ENCODE peak calls at places on chromosomes 5 and 9, in nine cellular contexts. U is suprapubic skin, J is SK-N-MC, G is sigmoid colon, V is H1, H is stomach, W is HCT116, X is spleen, N is SK-N-SH. D is an unnamed sample. For H3K36me3, the result is how much of the 10 kb centered on the place peaks cover.

GRCh38 chr5:176424181-176424580 is 7.8 kb upstream of the CLTB start:
- DNase-seq in H (no peak), X (no peak), V (no peak), N (no peak), U (no peak), W (no peak), J (no peak), G (no peak), D (no peak)

GRCh38 chr5:14663734-14664269 is 716 bp upstream of the OTULIN start:
- DNase-seq in J (no peak), U (no peak), X (peak), N (peak), H (no peak), W (no peak), G (no peak), V (no peak), D (no peak)

GRCh38 chr5:173753307-173754168 is 134.6 kb upstream of the CPEB4 start:
- DNase-seq in N (peak), V (peak), X (no peak), U (no peak), H (no peak), J (no peak), W (no peak), G (no peak), D (no peak)

GRCh38 chr5:6673963-6674362 is 39.3 kb upstream of the TENT4A start:
- DNase-seq in N (no peak), H (no peak), V (no peak), U (no peak), J (no peak), G (no peak), X (no peak), W (no peak), D (no peak)

GRCh38 chr5:98106116-98107088 is 667.1 kb upstream of the RGMB start:
- DNase-seq in X (no peak), N (no peak), W (no peak), H (no peak), V (no peak), G (no peak), J (no peak), U (no peak), D (no peak)

GRCh38 chr5:132765311-132766019 is 11.6 kb downstream of the SEPTIN8 start:
- DNase-seq in H (no peak), G (no peak), W (no peak), J (no peak), V (no peak), N (no peak), X (peak), U (no peak), D (no peak)

GRCh38 chr9:122406264-122406890 is 35.6 kb downstream of the PTGS1 start:
- DNase-seq in N (peak), J (no peak), H (no peak), X (no peak), V (no peak), U (no peak), G (no peak), W (no peak), D (no peak)

GRCh38 chr9:17380126-17380861 is 198.6 kb upstream of the SH3GL2 start:
- DNase-seq in X (no peak), W (no peak), G (no peak), H (no peak), J (no peak), N (no peak), V (no peak), U (no peak), D (no peak)

GRCh38 chr5:149485655-149486615 is 65.3 kb downstream of the CSNK1A1 start:
- DNase-seq in J (no peak), U (peak), G (peak), N (peak), W (peak), X (no peak), V (no peak), H (peak), D (peak)

GRCh38 chr9:91162784-91163440 is 198.8 kb downstream of the AUH start:
- DNase-seq in G (no peak), W (no peak), U (no peak), V (no peak), X (peak), J (no peak), H (peak), N (no peak), D (no peak)

GRCh38 chr5:44242791-44243190 is 146.4 kb downstream of the FGF10 start:
- DNase-seq in H (no peak), X (no peak), J (no peak), G (no peak), W (no peak), V (no peak), U (no peak), N (no peak), D (no peak)
- TF ChIP-seq POLR2AphosphoS5 in H (no peak), X (no peak), J (no peak), G (no peak), W (no peak), V (no peak), U (no peak), N (no peak), D (no peak)

DNA sequence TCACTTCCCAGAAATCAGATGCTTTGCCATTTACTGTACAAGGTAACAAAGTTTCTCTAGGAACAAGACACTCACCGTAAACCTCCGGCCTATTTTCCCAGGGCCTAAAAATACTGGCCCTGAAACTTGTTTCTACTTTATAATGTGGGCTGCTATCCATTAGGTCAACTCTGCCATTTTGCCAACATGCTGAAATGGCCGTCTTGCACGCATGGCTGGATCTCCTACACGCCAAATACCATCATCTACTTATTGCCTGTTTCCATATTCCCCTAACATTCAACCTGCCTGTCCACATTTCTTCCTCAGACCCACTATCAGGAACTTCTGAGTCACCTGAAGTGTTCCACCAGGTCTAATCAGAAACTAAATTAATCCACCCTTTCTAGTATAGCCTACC is 4.7 kb downstream of the TBCA start:
- DNase-seq in V (no peak), X (no peak), H (no peak), G (no peak), J (no peak), W (no peak), N (no peak), U (no peak), D (no peak)
- H3K27ac ChIP-seq in V (no peak), X (no peak), H (no peak), G (no peak), J (no peak), W (no peak), N (no peak), U (no peak), D (no peak)

DNA sequence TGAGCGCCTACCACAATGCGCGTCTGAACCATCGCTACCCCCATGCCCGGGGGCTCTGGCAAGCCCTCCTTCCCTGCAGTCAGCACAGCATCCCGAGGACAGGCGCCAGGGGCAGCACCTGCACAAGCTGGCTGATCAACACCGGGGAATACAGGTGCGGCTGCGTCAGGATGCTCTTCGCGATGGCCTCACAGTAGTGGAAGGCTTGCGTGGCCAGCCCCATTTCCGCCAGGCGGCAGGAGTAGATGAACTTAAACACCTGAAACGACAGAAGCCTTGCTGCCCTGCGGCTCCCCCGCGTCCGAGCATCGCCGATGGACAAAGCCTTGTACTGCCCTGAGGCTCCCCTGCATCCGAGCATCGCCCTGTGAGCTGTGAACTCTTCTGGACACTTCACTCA is 17.7 kb upstream of the INPP5E start:
- DNase-seq in H (no peak), U (no peak), W (no peak), X (no peak), G (no peak), N (no peak), V (no peak), J (no peak), D (no peak)
- H3K36me3 ChIP-seq in H (half or more), U (half or more), W (under half), X (under half), G (half or more), N (half or more), V (half or more), J (half or more), D (under half)

DNA sequence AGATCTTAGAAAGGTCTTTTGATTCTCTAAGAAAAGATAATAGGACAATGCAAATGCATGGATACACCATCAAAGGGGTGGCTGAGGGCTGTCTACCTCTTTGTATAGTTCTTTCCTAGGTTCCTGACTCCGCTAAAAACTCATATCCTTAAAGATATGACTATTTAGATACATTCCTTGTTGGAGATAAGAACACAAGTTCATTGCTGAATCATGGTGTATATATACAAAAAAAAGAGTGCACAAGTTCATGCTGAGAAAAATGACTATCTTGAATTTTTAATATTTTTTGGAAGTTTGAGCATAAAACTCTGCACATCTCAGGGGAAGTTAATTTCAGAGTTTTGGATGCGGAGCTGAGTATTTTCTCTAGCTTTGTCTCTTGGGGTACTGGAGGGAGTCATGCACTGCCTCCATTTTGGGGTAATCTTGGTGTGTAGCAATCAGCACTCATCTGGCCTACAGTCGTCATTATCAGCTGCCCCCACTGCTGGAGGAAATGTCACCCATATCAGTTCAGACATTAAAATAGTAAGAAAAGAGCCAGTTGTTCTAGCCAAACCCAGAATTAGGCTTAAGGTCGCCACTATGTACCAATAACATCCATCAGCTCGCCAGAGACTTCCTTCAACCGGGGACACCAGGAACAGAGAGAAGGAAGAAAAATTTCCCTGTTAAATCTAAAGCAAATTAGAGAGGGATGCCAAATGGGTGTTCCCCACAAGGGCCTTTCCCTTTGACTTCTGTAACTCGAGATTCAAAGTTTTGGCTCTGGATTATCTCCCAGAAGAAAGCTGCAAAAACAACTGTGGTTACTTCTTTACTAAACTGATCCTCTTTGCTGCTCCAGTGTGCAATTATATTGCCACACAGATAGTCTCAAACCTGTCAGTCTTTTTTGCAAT is 49.0 kb downstream of the PTTG1 start:
- DNase-seq in G (no peak), U (no peak), N (no peak), V (no peak), H (peak), X (no peak), W (no peak), J (no peak), D (no peak)
- TF ChIP-seq POLR2AphosphoS5 in G (no peak), U (no peak), N (no peak), V (no peak), H (peak), X (no peak), W (no peak), J (no peak), D (no peak)

DNA sequence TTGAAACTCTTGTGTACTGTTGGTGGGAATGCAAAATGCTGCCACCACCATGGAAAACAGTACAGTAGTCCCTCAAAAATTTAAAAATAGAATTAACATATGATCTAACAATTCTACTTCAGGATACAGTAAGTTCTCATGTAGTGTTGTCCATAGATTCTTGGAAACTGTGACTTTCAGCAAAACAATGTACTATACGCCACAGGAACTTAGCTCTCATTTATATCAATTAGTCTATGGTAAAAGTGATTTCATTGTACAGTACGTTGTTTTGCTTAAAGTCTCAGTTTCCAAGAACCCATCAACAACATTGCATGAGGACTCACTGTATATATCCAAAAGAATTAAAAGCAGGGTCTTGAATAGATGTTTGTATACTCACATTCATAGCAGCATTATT is 233.5 kb upstream of the GAS1 start:
- DNase-seq in W (no peak), X (no peak), G (no peak), N (no peak), H (no peak), U (no peak), V (no peak), J (no peak), D (no peak)
- H3K27ac ChIP-seq in W (no peak), X (no peak), G (no peak), N (peak), H (no peak), U (no peak), V (no peak), J (no peak), D (no peak)

DNA sequence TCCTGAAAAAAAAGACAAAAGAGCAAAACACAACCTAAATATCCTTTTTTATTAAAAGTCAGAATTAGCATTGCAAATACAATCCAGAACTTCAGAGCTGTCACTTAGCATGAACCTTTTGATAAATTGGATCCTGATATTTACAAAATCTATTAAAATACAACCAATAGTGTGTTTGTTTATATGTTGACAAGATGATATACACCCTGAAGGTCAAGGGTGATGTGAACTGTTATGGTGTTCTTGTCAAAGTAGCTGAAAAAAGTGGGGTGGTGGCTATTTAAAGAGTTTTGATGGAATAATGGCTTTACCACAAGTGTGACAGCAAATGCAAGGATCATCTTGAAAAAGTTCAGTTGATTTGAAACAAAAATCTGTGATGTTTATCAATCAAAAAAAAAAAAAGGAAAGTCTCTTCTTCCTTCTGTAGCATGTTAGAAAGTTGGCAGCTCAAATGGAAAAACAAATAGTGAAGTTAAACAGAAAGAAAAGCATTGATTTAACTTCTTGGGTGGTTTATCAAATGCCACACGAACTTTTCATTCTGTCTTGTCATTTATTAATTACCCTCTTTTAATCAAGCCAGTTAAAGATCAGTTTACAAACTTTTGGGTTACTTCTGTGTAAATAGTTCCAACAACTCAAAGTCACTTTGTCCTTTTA is 44.5 kb downstream of the PRDM6 start:
- DNase-seq in W (no peak), X (no peak), H (no peak), N (no peak), G (no peak), V (no peak), J (no peak), U (no peak), D (no peak)
- H3K36me3 ChIP-seq in W (under half), X (under half), H (under half), N (under half), G (under half), V (under half), J (under half), U (under half), D (under half)